ENCODE peak calls at places on chromosomes 6 and 20, in eight cellular contexts. A, C, G, W, O, Q, X and P are unnamed samples.

GRCh38 chr6:14002176-14002947 is 77.6 kb downstream of the RNF182 start:
- DNase-seq in Q (no peak), C (no peak), W (no peak), X (no peak), A (no peak), O (peak; percentile 16), G (no peak), P (no peak)

GRCh38 chr6:16897669-16898068 is 136.4 kb upstream of the ATXN1 start:
- DNase-seq in O (no peak), G (no peak), A (no peak), Q (no peak), C (no peak), W (no peak), X (no peak), P (no peak)

GRCh38 chr6:43978473-43979360 is 148.5 kb downstream of the MRPL14 start:
- DNase-seq in O (no peak), C (no peak), W (peak; percentile 43), X (peak; percentile 33), A (peak; percentile 35), Q (peak; percentile 25), G (no peak), P (no peak)

GRCh38 chr6:38445912-38446311 is 193.8 kb downstream of the BTBD9 start:
- DNase-seq in A (no peak), W (peak; percentile 4), X (no peak), C (no peak), Q (no peak), O (no peak), G (no peak), P (no peak)

GRCh38 chr20:10658876-10659632 is 14.7 kb downstream of the JAG1 start:
- DNase-seq in C (no peak), W (no peak), G (no peak), X (no peak), O (no peak), Q (no peak), A (no peak), P (no peak)

GRCh38 chr6:57432919-57433684 is 115.7 kb downstream of the PRIM2 start:
- DNase-seq in W (no peak), O (no peak), A (peak; percentile 36), X (peak; percentile 44), Q (no peak), C (no peak), G (no peak), P (no peak)

GRCh38 chr6:118678866-118679265 is 27.5 kb upstream of the CEP85L start:
- DNase-seq in G (no peak), Q (no peak), A (no peak), O (no peak), X (peak; percentile 10), W (peak; percentile 43), C (no peak), P (no peak)

GRCh38 chr6:11919771-11920440 is 92.2 kb upstream of the HIVEP1 start:
- DNase-seq in X (peak; percentile 32), W (no peak), Q (no peak), A (no peak), C (no peak), O (no peak), G (no peak), P (no peak)

GRCh38 chr6:1321715-1322114 is 9.8 kb downstream of the FOXQ1 start:
- DNase-seq in C (no peak), W (peak; percentile 66), Q (no peak), X (peak; percentile 92), O (no peak), G (no peak), A (peak; percentile 79), P (no peak)

GRCh38 chr6:22804620-22805271 is 235.4 kb downstream of the HDGFL1 start:
- DNase-seq in Q (no peak), O (no peak), X (no peak), G (no peak), W (no peak), A (no peak), C (no peak), P (no peak)

GRCh38 chr6:52887912-52888535 is 21.5 kb downstream of the GSTA3 start:
- DNase-seq in C (no peak), A (no peak), W (peak; percentile 44), Q (no peak), G (no peak), X (no peak), O (no peak), P (no peak)

GRCh38 chr6:26126394-26127221 is 39.4 kb downstream of the HFE start:
- DNase-seq in Q (no peak), G (no peak), W (peak; percentile 43), X (no peak), O (no peak), C (no peak), A (no peak), P (no peak)
- H3K4me1 ChIP-seq in Q (peaks cover 58% of the 10 kb centered on the region), G (no peaks in the 10 kb centered on the region), W (peaks cover 7% of the 10 kb centered on the region), X (peaks cover 23% of the 10 kb centered on the region), O (peaks cover 51% of the 10 kb centered on the region), C (peaks cover 8% of the 10 kb centered on the region), A (peaks cover 7% of the 10 kb centered on the region), P (peaks cover 28% of the 10 kb centered on the region)

DNA sequence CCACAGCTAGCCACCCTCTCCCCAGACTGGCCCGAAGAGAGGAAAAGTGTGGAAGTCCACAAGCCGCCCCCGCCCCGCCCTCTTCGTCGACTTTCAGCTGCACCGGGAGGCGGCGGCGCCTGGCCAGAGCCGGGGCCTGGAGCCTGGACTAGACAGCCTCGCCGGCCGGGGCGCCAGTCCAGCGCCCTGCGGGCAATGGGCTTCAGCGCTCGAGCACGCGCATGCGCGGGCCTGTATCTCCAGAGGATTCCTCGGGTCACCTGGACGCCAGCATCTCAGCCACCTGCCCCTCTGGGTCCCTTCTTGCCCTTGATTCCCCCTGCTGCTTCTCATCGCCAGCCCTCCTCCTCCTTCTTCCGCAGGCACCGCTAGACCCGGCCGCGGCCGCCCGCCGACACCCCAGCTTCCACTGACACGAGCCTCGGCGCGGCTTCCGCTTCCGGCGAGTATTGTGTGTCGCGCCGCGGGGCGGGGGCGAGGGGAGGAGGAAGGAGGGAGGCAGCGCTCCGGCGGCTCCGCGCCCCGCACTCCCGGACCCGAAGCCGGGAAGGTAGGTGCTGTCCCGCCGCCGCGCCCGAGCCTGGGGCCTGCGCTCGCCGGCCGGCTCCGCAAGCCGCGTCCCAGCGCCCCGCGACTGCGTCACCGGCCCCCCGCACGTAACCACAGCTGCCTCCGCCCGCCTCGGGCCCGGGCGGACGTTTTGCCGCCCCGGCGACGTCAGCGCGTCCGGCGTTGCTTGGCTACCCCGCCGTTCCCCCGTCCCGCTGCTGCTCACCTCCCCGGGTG is at the start of gene TRIM39:
- DNase-seq in C (peak; percentile 89), Q (peak; percentile 91), G (peak; percentile 82), A (peak; percentile 87), X (peak; percentile 94), W (peak; percentile 84), O (peak; percentile 59), P (peak; percentile 95)
- H3K4me1 ChIP-seq in C (no peaks in the 10 kb centered on the region), Q (peaks cover 29% of the 10 kb centered on the region), G (no peaks in the 10 kb centered on the region), A (peaks cover 9% of the 10 kb centered on the region), X (peaks cover 44% of the 10 kb centered on the region), W (peaks cover 5% of the 10 kb centered on the region), O (peaks cover 24% of the 10 kb centered on the region), P (peaks cover 30% of the 10 kb centered on the region)

GRCh38 chr20:25038103-25038410 is 19.9 kb downstream of the ACSS1 start:
- DNase-seq in A (no peak), X (no peak), W (no peak), Q (no peak), G (no peak), C (no peak), O (no peak), P (no peak)
- H3K4me1 ChIP-seq in A (no peaks in the 10 kb centered on the region), X (peaks cover 43% of the 10 kb centered on the region), W (peaks cover 7% of the 10 kb centered on the region), Q (peaks cover 48% of the 10 kb centered on the region), G (peaks cover 17% of the 10 kb centered on the region), C (peaks cover 54% of the 10 kb centered on the region), O (no peaks in the 10 kb centered on the region), P (peaks cover 89% of the 10 kb centered on the region)

DNA sequence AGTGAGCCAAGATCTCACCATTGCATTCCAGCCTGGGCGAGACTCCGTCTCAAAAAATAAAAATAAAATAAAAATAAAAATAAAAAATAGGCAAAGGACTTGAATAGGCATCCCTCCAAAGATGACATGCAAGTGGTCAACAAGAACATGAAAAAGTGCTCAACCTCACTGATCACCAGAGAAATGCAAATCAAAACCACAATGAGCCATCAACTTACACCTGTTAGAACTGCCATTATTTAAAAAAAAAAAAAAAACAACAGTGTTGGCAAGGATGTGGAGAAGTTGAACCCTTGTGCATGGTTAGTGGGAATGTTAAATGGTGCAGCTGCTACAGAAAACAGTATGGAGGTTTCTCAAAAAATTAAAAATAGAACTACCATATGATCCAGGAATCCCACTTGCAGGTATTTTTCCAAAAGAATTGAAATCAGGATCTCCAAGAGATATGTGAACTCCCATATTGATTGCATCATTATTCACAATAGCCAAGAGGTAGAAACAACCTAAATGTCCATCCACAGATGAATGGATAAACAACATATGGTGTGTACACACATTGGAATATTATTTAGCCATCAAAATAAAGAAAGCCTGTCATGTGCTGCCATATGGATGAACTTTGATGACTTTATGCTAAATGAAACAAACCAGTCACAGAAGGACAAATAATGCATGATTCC is 2.8 kb downstream of the C20orf203 start:
- DNase-seq in C (no peak), O (no peak), Q (no peak), G (no peak), A (no peak), W (no peak), X (no peak), P (no peak)
- H3K4me1 ChIP-seq in C (no peaks in the 10 kb centered on the region), O (peaks cover 3% of the 10 kb centered on the region), Q (no peaks in the 10 kb centered on the region), G (no peaks in the 10 kb centered on the region), A (peaks cover 10% of the 10 kb centered on the region), W (no peaks in the 10 kb centered on the region), X (no peaks in the 10 kb centered on the region), P (peaks cover 13% of the 10 kb centered on the region)

GRCh38 chr20:34703573-34704176 is 469 bp upstream of the TP53INP2 start:
- DNase-seq in C (peak; percentile 63), O (no peak), G (no peak), X (peak; percentile 70), Q (peak; percentile 58), W (peak; percentile 37), A (peak; percentile 36), P (no peak)

GRCh38 chr20:34705008-34705382 is 851 bp downstream of the TP53INP2 start:
- DNase-seq in A (no peak), Q (no peak), G (no peak), W (no peak), C (no peak), X (no peak), O (no peak), P (no peak)

GRCh38 chr20:34703061-34703572 is 1.0 kb upstream of the TP53INP2 start:
- DNase-seq in Q (no peak), W (no peak), G (no peak), C (no peak), X (no peak), O (no peak), A (no peak), P (no peak)

GRCh38 chr20:34705383-34706021 is 1.4 kb downstream of the TP53INP2 start:
- DNase-seq in W (peak; percentile 23), C (peak; percentile 80), Q (no peak), A (peak; percentile 16), X (peak; percentile 71), G (no peak), O (no peak), P (no peak)

GRCh38 chr20:34704177-34705007 is at the start of gene TP53INP2:
- DNase-seq in G (peak; percentile 90), Q (peak; percentile 97), W (peak; percentile 91), C (peak; percentile 96), X (peak; percentile 97), O (peak; percentile 74), A (peak; percentile 95), P (peak; percentile 96)
- H3K4me1 ChIP-seq in G (no peaks in the 10 kb centered on the region), Q (peaks cover 34% of the 10 kb centered on the region), W (peaks cover 8% of the 10 kb centered on the region), C (peaks cover 3% of the 10 kb centered on the region), X (peaks cover 33% of the 10 kb centered on the region), O (peaks cover 43% of the 10 kb centered on the region), A (peaks cover 14% of the 10 kb centered on the region), P (peaks cover 18% of the 10 kb centered on the region)

DNA sequence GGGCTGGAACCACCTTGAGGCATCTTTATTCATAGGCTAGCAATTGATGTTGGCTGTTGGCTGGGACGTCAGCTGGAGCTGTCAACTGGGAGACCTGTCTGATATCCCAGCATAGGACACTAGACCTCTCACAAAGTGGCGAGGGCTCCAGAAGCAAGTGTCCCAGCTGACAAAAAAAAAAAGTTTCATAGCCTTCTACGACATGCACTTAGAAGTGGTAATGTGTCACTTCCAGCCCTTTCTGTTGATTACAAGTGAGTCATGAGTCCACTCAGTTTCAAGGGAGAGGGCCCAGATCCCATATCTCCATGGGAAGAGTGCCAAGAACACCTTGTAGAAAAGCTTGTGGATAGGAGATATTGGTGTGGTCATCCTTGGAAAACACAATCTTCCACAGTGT is 278.1 kb downstream of the ESR1 start:
- DNase-seq in G (no peak), X (no peak), W (peak; percentile 24), A (no peak), O (peak; percentile 76), Q (no peak), C (no peak), P (no peak)
- H3K4me1 ChIP-seq in G (no peaks in the 10 kb centered on the region), X (no peaks in the 10 kb centered on the region), W (peaks cover 4% of the 10 kb centered on the region), A (peaks cover 14% of the 10 kb centered on the region), O (peaks cover 32% of the 10 kb centered on the region), Q (no peaks in the 10 kb centered on the region), C (no peaks in the 10 kb centered on the region), P (no peaks in the 10 kb centered on the region)